ENCODE peak calls at places on chromosomes 3 and 15, in eight cellular contexts. A is A549; J is breast epithelium; T is foreskin fibroblast; F is stomach; R is astrocyte of the spinal cord; X is lower lobe of right lung; E is CD8-positive, alpha-beta memory T cell. O is an unnamed sample.

GRCh38 chr3:3610581-3611298 is 188.5 kb upstream of the LRRN1 start:
- DNase-seq in T (no peak), F (no peak), X (no peak), R (no peak), J (no peak), E (no peak), A (no peak), O (no peak)

GRCh38 chr3:81910244-81910852 is 148.9 kb upstream of the GBE1 start:
- DNase-seq in X (no peak), A (peak), J (no peak), R (peak), F (no peak), E (no peak), T (peak), O (no peak)

GRCh38 chr3:25747033-25747432 is 36.2 kb downstream of the NGLY1 start:
- DNase-seq in J (no peak), R (peak), F (no peak), X (no peak), T (no peak), A (no peak), E (no peak), O (no peak)

GRCh38 chr3:124545891-124546290 is 184.4 kb upstream of the UMPS start:
- DNase-seq in X (no peak), J (no peak), A (no peak), E (no peak), F (no peak), R (no peak), T (no peak), O (no peak)

GRCh38 chr3:146594843-146595482 is 10.2 kb downstream of the PLSCR5 start:
- DNase-seq in J (no peak), R (peak), F (no peak), A (peak), X (no peak), E (no peak), T (no peak), O (no peak)

GRCh38 chr3:69178838-69179739 is 56.7 kb upstream of the LMOD3 start:
- DNase-seq in X (no peak), F (no peak), R (no peak), E (no peak), T (no peak), J (no peak), A (peak), O (no peak)

GRCh38 chr3:72887378-72887722 is 496 bp upstream of the GXYLT2 start:
- DNase-seq in E (no peak), X (no peak), J (no peak), T (no peak), A (no peak), R (peak), F (no peak), O (no peak)

GRCh38 chr3:39280569-39280968 is 733 bp upstream of the CX3CR1 start:
- DNase-seq in X (no peak), F (no peak), R (no peak), T (no peak), A (no peak), E (no peak), J (no peak), O (no peak)

GRCh38 chr3:31754575-31755278 is 222.0 kb downstream of the STT3B start:
- DNase-seq in X (no peak), J (no peak), R (no peak), A (no peak), F (no peak), E (no peak), T (no peak), O (no peak)

GRCh38 chr3:129033151-129033550 is 27.4 kb upstream of the GP9 start:
- DNase-seq in J (no peak), F (no peak), X (no peak), A (no peak), T (no peak), E (no peak), R (no peak), O (no peak)

GRCh38 chr3:175065492-175065891 is 206.4 kb downstream of the NAALADL2 start:
- DNase-seq in E (no peak), R (no peak), J (no peak), X (no peak), A (no peak), T (peak), F (no peak), O (no peak)

GRCh38 chr15:67850995-67851535 is 11.2 kb upstream of the RNU6-1 start:
- DNase-seq in A (no peak), E (no peak), X (peak), J (no peak), F (no peak), T (no peak), R (no peak), O (no peak)

GRCh38 chr15:89501646-89502045 is 5.3 kb upstream of the RHCG start:
- DNase-seq in F (no peak), J (no peak), R (no peak), T (no peak), A (no peak), X (no peak), E (no peak), O (no peak)

GRCh38 chr3:51942603-51943450 is 664 bp downstream of the PARP3 start:
- DNase-seq in X (peak), R (peak), J (no peak), E (peak), F (peak), A (peak), T (peak), O (peak)

GRCh38 chr3:16511561-16512434 is 1.7 kb downstream of the RFTN1 start:
- DNase-seq in T (peak), F (peak), J (no peak), R (peak), A (no peak), X (peak), E (peak), O (no peak)

GRCh38 chr3:152243301-152243711 is 25.4 kb upstream of the MBNL1 start:
- DNase-seq in F (no peak), R (no peak), T (no peak), J (no peak), A (no peak), X (no peak), E (no peak), O (no peak)

GRCh38 chr3:52043750-52044149 is 12.6 kb downstream of the DUSP7 start:
- DNase-seq in E (no peak), A (no peak), R (no peak), X (no peak), J (no peak), T (no peak), F (no peak), O (no peak)

GRCh38 chr15:38563723-38564519 is 693 bp downstream of the RASGRP1 start:
- DNase-seq in J (peak), X (peak), F (peak), A (peak), E (peak), R (peak), T (peak), O (peak)

GRCh38 chr15:68384451-68385239 is 47.3 kb downstream of the ITGA11 start:
- DNase-seq in R (peak), A (peak), F (peak), J (no peak), X (peak), T (peak), E (no peak), O (no peak)

GRCh38 chr3:127420355-127420655 is 132.5 kb upstream of the PRR20G start:
- DNase-seq in J (no peak), X (no peak), A (no peak), E (no peak), F (no peak), R (no peak), T (no peak), O (no peak)

GRCh38 chr3:27681249-27681748 is 40.8 kb downstream of the EOMES start:
- DNase-seq in A (peak), X (no peak), J (no peak), E (peak), T (peak), R (peak), F (no peak), O (no peak)

GRCh38 chr15:40932146-40932545 is 3.0 kb downstream of the DLL4 start:
- DNase-seq in A (no peak), R (no peak), T (no peak), E (no peak), F (no peak), X (no peak), J (no peak), O (peak)

GRCh38 chr3:187623285-187623814 is 46.8 kb downstream of the SST start:
- DNase-seq in T (no peak), A (no peak), X (no peak), R (no peak), E (no peak), J (no peak), F (no peak), O (no peak)

GRCh38 chr3:120094776-120095225 is 554 bp upstream of the GSK3B start:
- DNase-seq in T (peak), J (peak), R (peak), X (peak), E (peak), F (peak), A (peak), O (peak)

GRCh38 chr3:66836363-66837152 is 161.5 kb upstream of the KBTBD8 start:
- DNase-seq in X (no peak), F (no peak), T (no peak), A (no peak), J (no peak), R (peak), E (no peak), O (no peak)

GRCh38 chr3:134307425-134307824 is 56.8 kb upstream of the RYK start:
- DNase-seq in X (no peak), J (no peak), R (no peak), T (no peak), A (no peak), E (no peak), F (no peak), O (no peak)

GRCh38 chr3:125141596-125142417 is 70.7 kb downstream of the SLC12A8 start:
- DNase-seq in J (peak), X (peak), F (peak), E (peak), T (no peak), R (peak), A (no peak), O (peak)

GRCh38 chr3:189712906-189713483 is 81.8 kb downstream of the TP63 start:
- DNase-seq in X (no peak), R (no peak), F (no peak), A (peak), E (no peak), T (peak), J (no peak), O (no peak)

GRCh38 chr3:177982034-177982433 is 554.2 kb upstream of the KCNMB2 start:
- DNase-seq in A (no peak), F (no peak), T (no peak), X (no peak), R (peak), E (no peak), J (no peak), O (no peak)

GRCh38 chr3:63450023-63450422 is 171.9 kb downstream of the SYNPR start:
- DNase-seq in A (no peak), E (no peak), J (no peak), F (no peak), X (no peak), R (no peak), T (no peak), O (no peak)

GRCh38 chr15:67690936-67691335 is 134.4 kb upstream of the SKOR1 start:
- DNase-seq in J (no peak), R (peak), A (no peak), T (peak), E (no peak), F (no peak), X (no peak), O (no peak)

GRCh38 chr3:46112296-46112695 is 85.0 kb upstream of the XCR1 start:
- DNase-seq in T (no peak), R (peak), J (no peak), F (no peak), A (no peak), X (no peak), E (no peak), O (no peak)

GRCh38 chr3:134710313-134710680 is 59.5 kb upstream of the KY start:
- DNase-seq in X (no peak), R (no peak), E (no peak), T (no peak), A (no peak), J (no peak), F (no peak), O (no peak)

GRCh38 chr15:43463998-43464397 is 29.0 kb downstream of the TP53BP1 start:
- DNase-seq in R (no peak), T (no peak), E (no peak), J (no peak), X (no peak), A (no peak), F (no peak), O (no peak)
- H3K4me3 ChIP-seq in R (no peak), T (no peak), E (no peak), J (no peak), X (no peak), A (no peak), F (no peak), O (no peak)

GRCh38 chr3:49867871-49868321 is 1.8 kb downstream of the CAMKV start:
- DNase-seq in R (peak), J (no peak), T (peak), F (no peak), A (peak), E (no peak), X (no peak), O (no peak)
- H3K4me3 ChIP-seq in R (no peak), J (no peak), T (no peak), F (no peak), A (no peak), E (no peak), X (no peak), O (no peak)

GRCh38 chr3:184562875-184563568 is 1.4 kb downstream of the EPHB3 start:
- DNase-seq in F (no peak), T (no peak), A (no peak), X (no peak), E (no peak), J (no peak), R (no peak), O (peak)
- H3K4me3 ChIP-seq in F (peak), T (peak), A (no peak), X (peak), E (no peak), J (peak), R (peak), O (peak)

GRCh38 chr3:170584585-170585007 is 1.3 kb downstream of the SLC7A14 start:
- DNase-seq in X (peak), A (peak), F (peak), E (no peak), R (peak), J (peak), T (peak), O (peak)
- H3K4me3 ChIP-seq in X (no peak), A (no peak), F (no peak), E (no peak), R (peak), J (no peak), T (peak), O (no peak)

GRCh38 chr15:43187544-43188155 is 2.4 kb downstream of the CCNDBP1 start:
- DNase-seq in A (peak), X (no peak), R (peak), E (no peak), F (no peak), T (peak), J (no peak), O (no peak)
- H3K4me3 ChIP-seq in A (no peak), X (no peak), R (no peak), E (no peak), F (no peak), T (no peak), J (no peak), O (no peak)

DNA sequence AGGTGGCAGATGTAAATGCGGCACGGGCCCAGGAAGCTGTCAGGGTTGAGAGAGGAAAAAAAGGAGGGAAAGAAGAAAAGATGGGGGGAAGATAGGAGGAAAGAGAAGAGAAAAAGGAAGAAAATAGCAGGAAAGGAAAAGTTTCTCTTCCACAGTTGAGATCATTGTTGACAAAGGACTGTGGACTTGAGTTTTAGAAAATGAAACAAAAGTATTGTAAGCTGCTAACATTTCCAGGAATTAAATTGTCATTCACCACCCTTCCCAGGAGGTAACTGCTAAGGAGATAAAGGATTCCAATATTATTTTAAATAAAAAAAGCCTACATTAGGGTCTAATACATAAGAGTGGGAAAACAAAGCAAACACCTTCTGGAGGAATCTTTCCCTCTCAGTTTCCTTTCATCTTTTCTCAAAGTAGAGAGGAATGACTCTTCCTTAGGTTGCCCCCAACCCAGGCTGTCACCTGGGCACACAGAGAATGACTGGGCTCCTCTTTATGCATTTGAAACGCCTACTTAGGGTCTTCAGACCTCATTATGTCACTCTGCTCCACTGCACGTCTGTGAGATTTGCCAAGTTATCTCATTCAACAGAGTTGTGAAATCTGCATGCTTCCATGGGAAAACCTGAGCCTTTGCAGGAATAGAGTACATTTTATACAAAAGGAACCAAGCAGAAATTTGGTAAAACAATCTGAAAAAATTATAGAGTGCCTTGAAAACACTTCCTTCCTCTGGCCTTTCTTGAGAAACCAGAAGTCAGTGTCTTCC is 194.0 kb downstream of the TNIK start:
- DNase-seq in J (no peak), X (no peak), R (no peak), E (no peak), T (no peak), F (no peak), A (no peak), O (no peak)
- H3K4me3 ChIP-seq in J (no peak), X (no peak), R (no peak), E (no peak), T (no peak), F (no peak), A (no peak), O (no peak)

GRCh38 chr3:18111702-18112311 is 313.3 kb downstream of the SATB1 start:
- DNase-seq in X (no peak), A (no peak), R (peak), T (no peak), E (no peak), F (no peak), J (no peak), O (no peak)
- H3K4me3 ChIP-seq in X (no peak), A (no peak), R (no peak), T (peak), E (no peak), F (no peak), J (no peak), O (no peak)

GRCh38 chr3:70740082-70740481 is 427.6 kb upstream of the MDFIC2 start:
- DNase-seq in A (no peak), E (no peak), X (no peak), F (no peak), R (no peak), J (no peak), T (no peak), O (no peak)

GRCh38 chr3:70737656-70738309 is 425.3 kb upstream of the MDFIC2 start:
- DNase-seq in R (no peak), T (no peak), J (no peak), X (no peak), A (peak), F (no peak), E (no peak), O (no peak)

GRCh38 chr3:70736009-70736408 is 423.6 kb upstream of the MDFIC2 start:
- DNase-seq in F (no peak), R (peak), E (no peak), J (no peak), T (no peak), A (no peak), X (no peak), O (no peak)

GRCh38 chr3:70740872-70741271 is 428.4 kb upstream of the MDFIC2 start:
- DNase-seq in R (no peak), F (no peak), J (no peak), A (no peak), X (no peak), T (no peak), E (no peak), O (no peak)

GRCh38 chr3:70738310-70738681 is 425.9 kb upstream of the MDFIC2 start:
- DNase-seq in T (no peak), E (no peak), J (no peak), A (no peak), X (no peak), F (no peak), R (no peak), O (no peak)
- H3K4me3 ChIP-seq in T (no peak), E (no peak), J (no peak), A (no peak), X (no peak), F (no peak), R (no peak), O (no peak)

O was measured in pancreas.